ENCODE peak calls at places on chromosomes 3 and 15, in five cellular contexts. W, K, N, I and A are unnamed samples.

GRCh38 chr15:32844118-32844711 is 126.4 kb downstream of the GREM1 start:
- DNase-seq in W (no peak), K (no peak), N (peak), I (no peak), A (no peak)

GRCh38 chr15:81113204-81113657 is 20.8 kb upstream of the CFAP161 start:
- DNase-seq in W (no peak), K (no peak), N (no peak), I (no peak), A (peak)

GRCh38 chr15:62444104-62445027 is 279.3 kb upstream of the C2CD4B start:
- DNase-seq in W (no peak), K (no peak), N (peak), I (peak), A (no peak)

GRCh38 chr15:33746203-33746602 is 222.1 kb upstream of the CHRM5 start:
- DNase-seq in W (no peak), K (no peak), N (no peak), I (no peak), A (no peak)

GRCh38 chr3:36876181-36876936 is 68.5 kb downstream of the TRANK1 start:
- DNase-seq in W (no peak), K (no peak), N (no peak), I (no peak), A (no peak)

GRCh38 chr3:134372405-134373277 is 1.6 kb downstream of the AMOTL2 start:
- DNase-seq in W (peak), K (no peak), N (no peak), I (no peak), A (no peak)

GRCh38 chr3:48222616-48223513 is at the start of gene CAMP:
- DNase-seq in W (no peak), K (peak), N (peak), I (no peak), A (no peak)

GRCh38 chr3:71579301-71579933 is 4.1 kb downstream of the FOXP1 start:
- DNase-seq in W (no peak), K (no peak), N (no peak), I (no peak), A (no peak)

GRCh38 chr15:96341465-96342142 is 11.1 kb downstream of the NR2F2 start:
- DNase-seq in W (peak), K (no peak), N (peak), I (no peak), A (no peak)

GRCh38 chr3:31981206-31982181 is at the start of the genes OSBPL10 and ZNF860:
- DNase-seq in W (peak), K (peak), N (peak), I (peak), A (no peak)

GRCh38 chr15:90818251-90819210 is 49.9 kb upstream of the FURIN start:
- DNase-seq in W (peak), K (peak), N (no peak), I (no peak), A (no peak)

GRCh38 chr3:62371735-62372591 is 1.4 kb downstream of the FEZF2 start:
- DNase-seq in W (peak), K (no peak), N (no peak), I (no peak), A (no peak)

GRCh38 chr15:40688932-40689799 is 5.8 kb upstream of the RAD51 start:
- DNase-seq in W (no peak), K (no peak), N (no peak), I (no peak), A (no peak)

GRCh38 chr3:187739125-187739560 is 6.1 kb downstream of the BCL6 start:
- DNase-seq in W (peak), K (peak), N (no peak), I (no peak), A (no peak)

GRCh38 chr3:173289072-173289471 is 108.5 kb upstream of the NLGN1 start:
- DNase-seq in W (no peak), K (no peak), N (no peak), I (no peak), A (no peak)

GRCh38 chr3:147383617-147384016 is 22.7 kb downstream of the ZIC4 start:
- DNase-seq in W (peak), K (no peak), N (no peak), I (no peak), A (no peak)
- TF ChIP-seq CTCF in W (peak), K (no peak), N (peak), I (peak), A (peak)

GRCh38 chr15:87477759-87478687 is 778.5 kb downstream of the NTRK3 start:
- DNase-seq in W (peak), K (peak), N (peak), I (peak), A (peak)
- TF ChIP-seq CTCF in W (peak), K (no peak), N (peak), I (peak), A (no peak)

DNA sequence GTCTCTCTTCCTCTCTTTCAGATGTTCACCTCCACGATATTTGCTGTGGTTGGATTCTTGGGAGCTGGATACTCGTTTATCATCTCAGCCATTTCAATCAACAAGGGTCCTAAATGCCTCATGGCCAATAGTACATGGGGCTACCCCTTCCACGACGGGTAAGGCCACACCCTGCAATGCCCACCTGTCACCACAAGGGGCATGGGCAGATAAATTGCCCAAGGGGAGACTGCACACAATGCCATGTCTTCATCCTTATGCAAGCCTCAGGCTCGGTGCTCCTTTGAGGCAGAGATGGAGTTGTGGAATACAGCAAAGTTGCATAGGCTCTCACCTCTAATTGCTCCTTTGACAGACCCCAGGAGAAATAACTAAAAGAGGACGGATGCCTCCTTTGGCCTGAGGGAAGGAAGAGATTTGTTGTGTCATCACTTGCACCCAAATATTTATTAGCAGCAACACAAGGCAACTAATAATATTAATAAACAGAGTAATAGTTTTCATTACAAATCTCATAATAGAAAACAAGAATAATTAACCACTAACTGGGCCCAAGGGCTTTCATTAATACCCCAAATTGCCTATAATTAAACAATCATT is 13.2 kb downstream of the TM4SF4 start:
- DNase-seq in W (peak), K (no peak), N (no peak), I (no peak), A (no peak)
- TF ChIP-seq CTCF in W (peak), K (no peak), N (peak), I (peak), A (peak)

GRCh38 chr3:128573707-128574162 is 76.9 kb downstream of the RPN1 start:
- DNase-seq in W (no peak), K (peak), N (no peak), I (no peak), A (no peak)

GRCh38 chr3:128572013-128572412 is 78.6 kb downstream of the RPN1 start:
- DNase-seq in W (no peak), K (no peak), N (no peak), I (no peak), A (no peak)

GRCh38 chr3:128573160-128573559 is 77.5 kb downstream of the RPN1 start:
- DNase-seq in W (no peak), K (no peak), N (no peak), I (no peak), A (no peak)

GRCh38 chr3:128569756-128570155 is 76.8 kb upstream of the GATA2 start:
- DNase-seq in W (peak), K (no peak), N (no peak), I (no peak), A (no peak)

GRCh38 chr3:128572644-128573105 is 77.9 kb downstream of the RPN1 start:
- DNase-seq in W (peak), K (no peak), N (no peak), I (no peak), A (no peak)
- TF ChIP-seq CTCF in W (peak), K (no peak), N (peak), I (peak), A (peak)

DNA sequence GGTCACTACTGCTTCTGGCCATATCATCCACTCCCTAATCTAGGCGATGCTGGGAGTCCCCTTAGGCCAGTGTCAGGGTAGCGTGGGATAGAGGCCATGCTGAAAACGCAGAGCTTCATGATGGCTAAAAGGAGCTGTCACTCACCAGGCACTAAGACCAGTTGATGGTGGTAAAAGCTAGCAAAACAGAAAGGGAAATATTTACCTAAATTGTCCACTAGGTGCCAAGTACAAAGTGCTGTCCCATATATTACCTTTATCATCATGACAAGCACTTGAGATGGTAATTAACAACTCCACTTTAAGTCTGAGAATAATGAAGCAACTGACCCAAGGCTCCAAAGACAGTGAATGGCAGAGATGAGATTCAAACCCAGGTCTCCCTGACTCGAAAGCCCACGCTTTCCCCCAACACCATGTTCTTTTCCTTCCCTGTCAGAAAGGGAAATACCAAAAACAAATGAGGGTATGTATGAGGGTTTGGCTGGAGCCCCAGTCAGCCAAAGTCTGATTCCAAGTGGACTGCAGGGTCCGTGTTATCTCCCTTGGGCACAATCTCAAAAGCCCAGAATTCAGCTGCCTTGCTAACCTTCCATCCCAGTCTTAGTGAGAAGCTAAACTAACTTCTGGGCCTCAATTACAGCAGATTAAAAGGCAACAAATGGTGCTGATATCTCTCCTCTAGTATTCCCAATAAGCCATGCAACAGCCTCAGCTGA is 84.7 kb downstream of the RBPMS2 start:
- DNase-seq in W (no peak), K (no peak), N (no peak), I (no peak), A (no peak)
- TF ChIP-seq CTCF in W (peak), K (no peak), N (peak), I (peak), A (no peak)

GRCh38 chr15:76057332-76058000 is 2.3 kb upstream of the TMEM266 start:
- DNase-seq in W (peak), K (no peak), N (peak), I (no peak), A (no peak)

GRCh38 chr15:76061700-76062099 is 1.9 kb downstream of the TMEM266 start:
- DNase-seq in W (no peak), K (no peak), N (no peak), I (no peak), A (no peak)

GRCh38 chr15:76058714-76059319 is 968 bp upstream of the TMEM266 start:
- DNase-seq in W (peak), K (peak), N (peak), I (no peak), A (no peak)

GRCh38 chr15:76060098-76060989 is 559 bp downstream of the TMEM266 start:
- DNase-seq in W (no peak), K (no peak), N (no peak), I (no peak), A (no peak)

DNA sequence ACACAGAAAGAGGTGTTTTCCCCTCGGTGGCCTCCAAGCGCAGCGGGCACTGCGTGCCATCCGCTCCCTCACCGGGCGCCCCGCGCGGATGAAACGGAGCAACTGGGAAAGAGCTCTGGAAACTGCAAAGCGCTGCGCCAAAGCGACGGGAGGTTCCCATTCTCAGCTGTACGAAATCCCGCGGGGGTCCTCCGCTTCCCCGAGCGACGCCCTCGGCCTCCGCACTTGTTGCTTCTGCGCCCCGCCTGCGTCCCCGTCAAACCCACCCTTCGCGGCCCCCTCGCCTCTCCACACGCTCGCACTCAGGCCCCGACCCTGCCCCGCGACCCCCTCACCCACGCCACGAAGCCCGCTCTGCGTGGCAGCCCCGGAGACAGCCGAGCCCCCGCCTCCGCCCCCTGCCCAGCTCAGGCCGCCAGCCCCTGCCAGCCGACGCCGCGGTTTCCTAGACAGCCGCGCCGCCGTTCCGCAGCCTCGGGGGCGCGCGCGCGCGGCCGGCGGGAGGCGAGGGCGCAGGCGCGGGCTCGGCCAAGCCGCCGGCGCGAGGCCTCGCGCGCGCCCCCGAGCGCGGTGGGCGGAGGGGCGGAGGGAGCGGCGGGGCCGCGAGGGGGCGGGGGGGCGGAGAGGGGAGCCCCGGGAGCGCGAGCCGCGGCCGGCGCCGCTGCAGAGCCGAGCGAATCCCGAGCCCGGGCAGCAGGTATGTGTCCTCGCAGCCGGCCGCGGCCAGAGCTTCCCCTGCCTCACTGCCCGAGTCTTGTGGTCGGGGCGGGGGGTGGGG is at the start of gene TMEM266:
- DNase-seq in W (peak), K (peak), N (no peak), I (no peak), A (no peak)
- TF ChIP-seq CTCF in W (peak), K (no peak), N (no peak), I (no peak), A (no peak)

DNA sequence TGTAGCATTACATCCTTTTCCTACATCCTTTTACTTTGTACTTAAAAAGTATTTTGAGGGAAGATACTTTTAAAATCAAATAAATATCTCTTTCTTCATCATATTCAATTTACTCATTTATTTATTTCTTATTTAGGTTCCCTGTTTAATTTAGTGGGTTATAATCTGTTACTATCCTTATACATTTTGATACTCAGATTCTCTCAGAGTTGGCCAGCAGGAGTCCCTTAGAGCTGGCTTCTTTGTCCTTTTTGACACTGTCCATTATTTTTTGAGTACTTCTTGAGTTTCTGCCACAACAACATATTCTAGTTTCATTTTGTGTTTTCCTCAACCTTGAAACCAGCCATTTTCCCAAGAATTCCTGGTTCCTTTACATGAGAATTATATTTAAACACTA is 111.6 kb upstream of the DCBLD2 start:
- DNase-seq in W (no peak), K (no peak), N (no peak), I (no peak), A (no peak)
- TF ChIP-seq CTCF in W (peak), K (no peak), N (peak), I (no peak), A (no peak)

GRCh38 chr15:42069025-42069424 is 25.3 kb downstream of the PLA2G4D start:
- DNase-seq in W (peak), K (no peak), N (no peak), I (no peak), A (no peak)
- TF ChIP-seq CTCF in W (peak), K (no peak), N (no peak), I (no peak), A (no peak)

DNA sequence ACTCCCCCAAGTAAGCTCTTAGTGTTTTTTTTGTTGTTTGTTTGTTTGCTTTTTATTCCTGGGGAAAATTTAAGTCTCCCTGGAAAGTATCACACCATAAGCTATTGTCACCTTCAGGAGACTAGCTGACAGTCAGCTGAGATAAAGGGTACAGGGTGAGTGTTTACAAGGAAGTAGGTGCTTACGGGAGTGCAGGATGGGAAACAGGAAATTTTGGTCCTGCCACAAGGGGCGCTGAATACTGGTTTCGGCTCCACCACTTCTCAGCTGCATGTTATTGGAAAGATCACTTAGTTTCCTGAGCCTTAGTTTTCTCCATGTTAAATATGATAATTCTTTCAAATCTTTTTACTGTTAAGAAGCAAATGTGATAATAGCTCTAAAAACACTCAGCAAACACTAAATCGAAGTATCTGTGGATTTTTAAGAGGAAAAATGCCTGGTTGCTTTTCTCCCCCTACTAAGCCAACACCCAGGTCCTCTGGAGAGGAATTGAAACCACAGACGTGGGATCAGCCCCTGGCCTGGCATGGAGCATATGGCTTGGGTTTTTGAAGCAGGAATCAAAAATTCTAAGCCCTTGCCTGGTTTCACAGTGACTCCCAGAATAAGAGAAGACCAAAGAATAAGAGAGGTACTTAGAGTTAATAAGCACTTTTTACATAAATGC is 90.7 kb downstream of the SCN11A start:
- DNase-seq in W (peak), K (peak), N (peak), I (no peak), A (peak)
- TF ChIP-seq CTCF in W (peak), K (peak), N (peak), I (peak), A (peak)

GRCh38 chr3:34394978-34395748 is 596.7 kb downstream of the PDCD6IP start:
- DNase-seq in W (peak), K (no peak), N (no peak), I (no peak), A (no peak)
- TF ChIP-seq CTCF in W (peak), K (no peak), N (no peak), I (no peak), A (no peak)